ENCODE peak calls at places on chromosome 6, in seven cellular contexts. I, Z, G, F, P, V and C are unnamed samples.

GRCh38 chr6:41503841-41504525 is 42.2 kb upstream of the FOXP4 start:
- DNase-seq in P (peak), Z (no peak), V (peak), F (no peak), G (no peak), I (peak), C (peak)

GRCh38 chr6:149235130-149235561 is 82.4 kb upstream of the TAB2 start:
- DNase-seq in P (peak), F (peak), I (no peak), G (no peak), V (no peak), Z (peak), C (peak)

GRCh38 chr6:34223381-34223963 is 13.2 kb upstream of the HMGA1 start:
- DNase-seq in I (no peak), F (no peak), G (no peak), V (peak), Z (no peak), P (no peak), C (no peak)

GRCh38 chr6:3294921-3295871 is 36.4 kb downstream of the PSMG4 start:
- DNase-seq in V (peak), Z (peak), P (no peak), F (no peak), G (no peak), I (peak), C (no peak)

GRCh38 chr6:140774080-140774505 is 1358.6 kb upstream of the GJE1 start:
- DNase-seq in Z (peak), G (no peak), F (peak), V (no peak), P (no peak), I (peak), C (peak)

GRCh38 chr6:22194188-22194921 is 102.5 kb downstream of the PRL start:
- DNase-seq in G (no peak), F (no peak), V (no peak), I (no peak), Z (no peak), P (no peak), C (no peak)

GRCh38 chr6:151690768-151691562 is 116.5 kb upstream of the ESR1 start:
- DNase-seq in P (peak), F (peak), V (no peak), I (no peak), Z (peak), G (no peak), C (no peak)

GRCh38 chr6:167668019-167668753 is 158.5 kb upstream of the AFDN start:
- DNase-seq in P (no peak), F (no peak), G (no peak), V (no peak), I (no peak), Z (no peak), C (no peak)

GRCh38 chr6:11769816-11770545 is 8.6 kb downstream of the ADTRP start:
- DNase-seq in P (no peak), V (no peak), F (no peak), G (no peak), Z (no peak), I (peak), C (no peak)

GRCh38 chr6:53112404-53112803 is 36.2 kb downstream of the GCM1 start:
- DNase-seq in P (no peak), F (no peak), I (peak), Z (no peak), G (no peak), V (peak), C (no peak)

GRCh38 chr6:139508023-139508422 is 133.6 kb upstream of the CITED2 start:
- DNase-seq in P (no peak), V (no peak), I (no peak), G (no peak), Z (no peak), F (peak), C (peak)

GRCh38 chr6:167705211-167705750 is 121.4 kb upstream of the AFDN start:
- DNase-seq in P (no peak), I (no peak), G (no peak), F (no peak), Z (no peak), V (no peak), C (no peak)

GRCh38 chr6:134802426-134803058 is 147.4 kb downstream of the ALDH8A1 start:
- DNase-seq in F (no peak), V (no peak), I (peak), G (no peak), Z (no peak), P (no peak), C (peak)

GRCh38 chr6:145276746-145277145 is 458.6 kb downstream of the EPM2A start:
- DNase-seq in F (no peak), I (no peak), V (no peak), G (no peak), Z (no peak), P (no peak), C (no peak)

GRCh38 chr6:28537509-28538140 is 11.9 kb downstream of the GPX5 start:
- DNase-seq in P (no peak), V (no peak), I (peak), F (no peak), Z (no peak), G (no peak), C (peak)

GRCh38 chr6:45728674-45729073 is 287.0 kb downstream of the CLIC5 start:
- DNase-seq in V (no peak), F (peak), G (no peak), Z (no peak), I (no peak), P (no peak), C (peak)

GRCh38 chr6:101747711-101748110 is 354.2 kb downstream of the GRIK2 start:
- DNase-seq in P (no peak), I (peak), F (no peak), Z (no peak), G (no peak), V (no peak), C (no peak)

GRCh38 chr6:82882363-82883033 is 183.1 kb downstream of the UBE3D start:
- DNase-seq in Z (no peak), P (no peak), G (no peak), V (no peak), I (no peak), F (no peak), C (no peak)

GRCh38 chr6:135146160-135146920 is 34.8 kb upstream of the MYB start:
- DNase-seq in G (no peak), F (peak), V (no peak), P (no peak), I (peak), Z (no peak), C (peak)

GRCh38 chr6:4398806-4399205 is 263.4 kb upstream of the ECI2 start:
- DNase-seq in G (no peak), F (peak), I (no peak), V (no peak), P (no peak), Z (peak), C (no peak)

GRCh38 chr6:27630727-27631613 is 158.1 kb upstream of the ZNF184 start:
- DNase-seq in P (peak), I (peak), V (peak), G (peak), Z (no peak), F (no peak), C (no peak)

GRCh38 chr6:168372871-168373270 is 53.3 kb upstream of the DACT2 start:
- DNase-seq in F (no peak), G (no peak), Z (no peak), V (no peak), P (no peak), I (peak), C (no peak)

GRCh38 chr6:72651191-72651590 is 29.3 kb downstream of the KCNQ5 start:
- DNase-seq in I (no peak), F (peak), V (no peak), P (no peak), Z (no peak), G (no peak), C (no peak)

GRCh38 chr6:40532349-40533028 is 54.7 kb downstream of the LRFN2 start:
- DNase-seq in G (no peak), F (no peak), Z (no peak), V (no peak), P (no peak), I (no peak), C (no peak)

GRCh38 chr6:79810878-79811277 is 136.5 kb downstream of the ELOVL4 start:
- DNase-seq in I (no peak), P (no peak), V (peak), F (no peak), G (no peak), Z (no peak), C (no peak)

GRCh38 chr6:143692696-143693095 is 14.9 kb downstream of the PHACTR2 start:
- DNase-seq in I (no peak), G (no peak), P (no peak), V (no peak), Z (no peak), F (no peak), C (no peak)

GRCh38 chr6:56759521-56759920 is 116.8 kb upstream of the DST start:
- DNase-seq in I (no peak), G (no peak), Z (no peak), P (no peak), F (no peak), V (no peak), C (no peak)

GRCh38 chr6:167485186-167485978 is 160.5 kb downstream of the TTLL2 start:
- DNase-seq in F (no peak), G (no peak), Z (no peak), I (no peak), P (peak), V (peak), C (no peak)

GRCh38 chr6:56525976-56526375 is 116.7 kb downstream of the DST start:
- DNase-seq in I (no peak), F (no peak), V (no peak), P (no peak), G (no peak), Z (no peak), C (no peak)

GRCh38 chr6:88165877-88166492 is at the start of gene CNR1:
- DNase-seq in G (no peak), Z (peak), I (peak), F (peak), P (peak), V (peak), C (no peak)

GRCh38 chr6:160069050-160069454 is 52.6 kb upstream of the SLC22A1 start:
- DNase-seq in Z (no peak), G (no peak), P (peak), F (no peak), I (no peak), V (no peak), C (no peak)

GRCh38 chr6:67593247-67593646 is 1041.8 kb upstream of the ADGRB3 start:
- DNase-seq in Z (no peak), F (no peak), I (no peak), V (no peak), P (no peak), G (no peak), C (no peak)

GRCh38 chr6:161547617-161548016 is 273.8 kb upstream of the AGPAT4 start:
- DNase-seq in V (no peak), P (no peak), G (no peak), I (peak), Z (no peak), F (peak), C (no peak)